ENCODE peak calls at places on chromosome 12, in nine cellular contexts. H is CD8-positive, alpha-beta T cell; E is stomach; D is CD8-positive, alpha-beta memory T cell; S is A673; M is adrenal gland; I is endothelial cell of umbilical vein; X is body of pancreas; C is fibroblast of lung. T is an unnamed sample.

GRCh38 chr12:123900898-123901376 is 71.7 kb downstream of the CCDC92 start:
- DNase-seq in H (no peak), E (no peak), D (no peak), S (peak; percentile 41), M (no peak), I (no peak), X (no peak), C (peak; percentile 49), T (no peak)

GRCh38 chr12:45338272-45338671 is 122.4 kb downstream of the ANO6 start:
- DNase-seq in H (no peak), E (no peak), D (no peak), S (no peak), M (no peak), I (no peak), X (no peak), C (peak; percentile 40), T (no peak)

GRCh38 chr12:90235642-90236041 is 527.0 kb upstream of the ATP2B1 start:
- DNase-seq in H (no peak), E (no peak), D (no peak), S (no peak), M (no peak), I (no peak), X (no peak), C (no peak), T (no peak)

GRCh38 chr12:126069549-126070165 is 1004.4 kb downstream of the AACS start:
- DNase-seq in H (no peak), E (peak; percentile 49), D (no peak), S (peak; percentile 86), M (peak; percentile 34), I (peak; percentile 2), X (peak; percentile 71), C (peak; percentile 50), T (peak; percentile 18)

GRCh38 chr12:1639538-1639937 is 10.5 kb downstream of the WNT5B start:
- DNase-seq in H (no peak), E (no peak), D (no peak), S (no peak), M (no peak), I (no peak), X (no peak), C (no peak), T (no peak)

GRCh38 chr12:18955594-18955993 is 173.9 kb upstream of the PLEKHA5 start:
- DNase-seq in H (no peak), E (no peak), D (no peak), S (no peak), M (no peak), I (no peak), X (no peak), C (peak; percentile 51), T (no peak)

GRCh38 chr12:19191563-19191962 is 62.0 kb downstream of the PLEKHA5 start:
- DNase-seq in H (no peak), E (no peak), D (no peak), S (no peak), M (no peak), I (no peak), X (no peak), C (peak; percentile 49), T (no peak)

GRCh38 chr12:81992461-81992860 is 233.3 kb upstream of the PPFIA2 start:
- DNase-seq in H (no peak), E (peak; percentile 34), D (peak; percentile 10), S (peak; percentile 35), M (no peak), I (peak; percentile 1), X (no peak), C (peak; percentile 23), T (peak; percentile 10)

GRCh38 chr12:50924439-50925341 is 27.7 kb upstream of the HIGD1C start:
- DNase-seq in H (no peak), E (peak; percentile 95), D (peak; percentile 53), S (peak; percentile 92), M (peak; percentile 93), I (peak; percentile 94), X (peak; percentile 94), C (peak; percentile 91), T (peak; percentile 96)

GRCh38 chr12:24778486-24779304 is 170.2 kb downstream of the BCAT1 start:
- DNase-seq in H (no peak), E (no peak), D (no peak), S (peak; percentile 81), M (no peak), I (peak; percentile 39), X (no peak), C (peak; percentile 48), T (no peak)

GRCh38 chr12:7045913-7046312 is 14.6 kb upstream of the C1S start:
- DNase-seq in H (no peak), E (no peak), D (no peak), S (no peak), M (no peak), I (no peak), X (no peak), C (no peak), T (no peak)

GRCh38 chr12:67681941-67682340 is 33.4 kb downstream of the DYRK2 start:
- DNase-seq in H (no peak), E (no peak), D (no peak), S (no peak), M (no peak), I (no peak), X (no peak), C (no peak), T (no peak)

GRCh38 chr12:31702047-31702446 is 26.8 kb downstream of the AMN1 start:
- DNase-seq in H (no peak), E (no peak), D (no peak), S (peak; percentile 64), M (no peak), I (peak; percentile 49), X (no peak), C (peak; percentile 34), T (peak; percentile 28)

GRCh38 chr12:72072613-72073212 is 134.1 kb downstream of the TPH2 start:
- DNase-seq in H (no peak), E (no peak), D (no peak), S (peak; percentile 35), M (no peak), I (no peak), X (no peak), C (no peak), T (no peak)

GRCh38 chr12:1611775-1612174 is 17.3 kb upstream of the WNT5B start:
- DNase-seq in H (no peak), E (no peak), D (no peak), S (no peak), M (no peak), I (peak; percentile 36), X (no peak), C (peak; percentile 93), T (no peak)

DNA sequence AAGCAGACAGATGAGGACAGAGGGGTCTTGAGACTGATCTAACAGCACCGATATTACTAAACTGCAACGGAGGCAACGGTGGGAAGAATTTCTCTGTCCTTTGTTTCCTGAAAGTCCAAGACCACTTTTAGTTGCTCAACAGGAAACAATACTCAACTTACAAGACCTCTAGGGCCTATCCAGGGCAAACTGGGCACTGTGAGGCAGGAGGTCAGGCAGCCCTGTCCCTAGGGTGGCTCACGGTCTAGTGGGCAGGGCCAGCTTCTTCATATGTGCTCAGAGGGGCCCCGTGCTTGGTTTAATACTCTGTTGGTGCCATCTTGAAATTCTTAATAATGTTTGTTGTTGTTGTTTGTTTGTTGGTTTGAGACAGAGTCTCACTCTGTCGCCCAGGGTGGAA is 14.2 kb downstream of the SSH1 start:
- DNase-seq in H (no peak), E (no peak), D (no peak), S (no peak), M (no peak), I (no peak), X (no peak), C (no peak), T (no peak)
- H3K4me1 ChIP-seq in H (peaks cover 17% of the 10 kb centered on the region), E (peaks cover 39% of the 10 kb centered on the region), D (peaks cover 16% of the 10 kb centered on the region), S (peaks cover 16% of the 10 kb centered on the region), M (peaks cover 63% of the 10 kb centered on the region), I (peaks cover 27% of the 10 kb centered on the region), X (peaks cover 21% of the 10 kb centered on the region), C (peaks cover 36% of the 10 kb centered on the region), T (no peaks in the 10 kb centered on the region)

DNA sequence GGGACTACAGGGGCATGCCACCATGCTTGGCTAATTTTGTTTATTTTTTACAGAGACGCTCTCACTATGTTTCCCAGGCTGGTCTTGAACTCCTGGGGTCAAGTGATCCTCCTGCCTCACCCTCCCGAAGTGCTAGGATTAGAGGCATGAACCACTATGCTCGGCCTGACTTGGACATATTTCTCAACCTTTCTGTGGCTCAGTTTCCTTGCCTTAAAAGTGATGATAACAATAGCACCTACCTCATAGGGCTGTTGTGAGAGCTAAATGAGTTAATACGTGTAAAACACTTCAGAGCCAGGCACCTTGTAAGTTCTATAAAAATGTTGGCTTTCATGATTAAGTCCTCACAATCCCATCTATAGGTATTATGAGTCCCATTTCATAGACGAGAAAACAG is 89.2 kb upstream of the METAP2 start:
- DNase-seq in H (no peak), E (no peak), D (no peak), S (no peak), M (no peak), I (no peak), X (no peak), C (no peak), T (no peak)
- H3K4me3 ChIP-seq in H (no peak overlapping the region), E (peak overlapping the region; percentile 23), D (no peak overlapping the region), S (no peak overlapping the region), M (no peak overlapping the region), I (no peak overlapping the region), X (no peak overlapping the region), C (no peak overlapping the region), T (no peak overlapping the region)

GRCh38 chr12:48039151-48039550 is 34.9 kb upstream of the COL2A1 start:
- DNase-seq in H (no peak), E (no peak), D (no peak), S (no peak), M (no peak), I (no peak), X (no peak), C (no peak), T (no peak)

GRCh38 chr12:48038085-48038484 is 33.8 kb upstream of the COL2A1 start:
- DNase-seq in H (no peak), E (no peak), D (no peak), S (no peak), M (no peak), I (no peak), X (no peak), C (no peak), T (no peak)

GRCh38 chr12:48034835-48035805 is 30.8 kb upstream of the COL2A1 start:
- DNase-seq in H (no peak), E (no peak), D (no peak), S (no peak), M (no peak), I (no peak), X (no peak), C (no peak), T (no peak)

GRCh38 chr12:48037267-48037915 is 33.1 kb upstream of the COL2A1 start:
- DNase-seq in H (no peak), E (no peak), D (no peak), S (peak; percentile 11), M (no peak), I (no peak), X (no peak), C (peak; percentile 60), T (no peak)

GRCh38 chr12:48036818-48037217 is 32.5 kb upstream of the COL2A1 start:
- DNase-seq in H (no peak), E (no peak), D (no peak), S (no peak), M (no peak), I (no peak), X (no peak), C (no peak), T (no peak)
- H3K27me3 ChIP-seq in H (no peaks in the 10 kb centered on the region), E (no peaks in the 10 kb centered on the region), D (no peaks in the 10 kb centered on the region), S (no peaks in the 10 kb centered on the region), M (no peaks in the 10 kb centered on the region), I (peaks cover 2% of the 10 kb centered on the region), X (no peaks in the 10 kb centered on the region), C (no peaks in the 10 kb centered on the region), T (no peaks in the 10 kb centered on the region)

DNA sequence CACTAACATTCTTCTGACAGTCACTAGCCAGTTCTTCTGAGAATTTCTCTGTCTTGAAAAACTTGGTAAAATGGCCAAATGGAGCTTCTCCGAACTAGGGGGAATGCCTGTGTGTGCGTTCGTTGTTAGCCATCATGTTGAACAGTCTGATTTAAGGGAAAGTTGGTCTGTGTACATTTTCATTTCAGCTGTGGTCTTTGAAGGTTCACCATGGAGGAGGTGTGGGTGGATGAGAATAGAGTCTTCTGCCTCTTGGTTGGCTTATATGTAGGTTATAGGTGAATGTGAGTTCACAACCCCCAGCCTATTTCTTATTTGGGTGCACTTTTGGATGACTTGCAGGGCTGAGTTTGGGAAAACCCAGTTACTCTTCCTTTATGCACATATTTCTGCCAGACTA is 12.9 kb downstream of the ETV6 start:
- DNase-seq in H (no peak), E (no peak), D (no peak), S (no peak), M (no peak), I (no peak), X (no peak), C (no peak), T (no peak)
- H3K4me1 ChIP-seq in H (peaks cover 10% of the 10 kb centered on the region), E (peaks cover 19% of the 10 kb centered on the region), D (peaks cover 14% of the 10 kb centered on the region), S (peaks cover 15% of the 10 kb centered on the region), M (peaks cover 58% of the 10 kb centered on the region), I (peaks cover 11% of the 10 kb centered on the region), X (peaks cover 44% of the 10 kb centered on the region), C (no peaks in the 10 kb centered on the region), T (no peaks in the 10 kb centered on the region)